ENCODE peak calls at places on chromosomes 3 and 15, in four cellular contexts. Z, W, M and D are unnamed samples.
A peak's percentile ranks its signal among the peaks of the same experiment; 100 is the strongest.

GRCh38 chr3:141456328-141456689 is 30.5 kb upstream of the RASA2 start:
- DNase-seq in Z (no peak), W (no peak), M (peak; percentile 73), D (peak; percentile 22)

GRCh38 chr3:9349321-9350117 is 13.3 kb upstream of the THUMPD3 start:
- DNase-seq in Z (no peak), W (no peak), M (peak; percentile 66), D (no peak)

GRCh38 chr3:159762238-159762637 is 226.4 kb upstream of the IL12A start:
- DNase-seq in Z (no peak), W (no peak), M (no peak), D (no peak)

GRCh38 chr15:96340611-96341464 is 10.3 kb downstream of the NR2F2 start:
- DNase-seq in Z (no peak), W (no peak), M (peak; percentile 83), D (no peak)

GRCh38 chr3:178703268-178703975 is 167.2 kb downstream of the KCNMB2 start:
- DNase-seq in Z (peak; percentile 91), W (no peak), M (peak; percentile 96), D (no peak)

GRCh38 chr3:129587061-129587460 is 19.4 kb downstream of the PLXND1 start:
- DNase-seq in Z (no peak), W (no peak), M (peak; percentile 34), D (no peak)

GRCh38 chr15:38828031-38828532 is 263.5 kb upstream of the RASGRP1 start:
- DNase-seq in Z (no peak), W (no peak), M (no peak), D (no peak)

GRCh38 chr3:44468572-44469520 is 8.6 kb downstream of the ZNF445 start:
- DNase-seq in Z (no peak), W (no peak), M (peak; percentile 53), D (no peak)

GRCh38 chr3:31853580-31853979 is 127.5 kb downstream of the OSBPL10 start:
- DNase-seq in Z (no peak), W (peak; percentile 82), M (no peak), D (no peak)

GRCh38 chr3:58214484-58215316 is 3.9 kb upstream of the DNASE1L3 start:
- DNase-seq in Z (no peak), W (peak; percentile 81), M (peak; percentile 9), D (no peak)

GRCh38 chr3:51445544-51446280 is 54.1 kb downstream of the DCAF1 start:
- DNase-seq in Z (no peak), W (no peak), M (no peak), D (no peak)

GRCh38 chr15:93046721-93047120 is 42.3 kb downstream of the RGMA start:
- DNase-seq in Z (no peak), W (no peak), M (no peak), D (no peak)

GRCh38 chr3:119313461-119313860 is 19.3 kb downstream of the ARHGAP31 start:
- DNase-seq in Z (no peak), W (no peak), M (no peak), D (no peak)

GRCh38 chr15:25683415-25683814 is 179.7 kb downstream of the ATP10A start:
- DNase-seq in Z (no peak), W (no peak), M (no peak), D (no peak)
- H3K27ac ChIP-seq in Z (no peak overlapping the region), W (no peak overlapping the region), M (no peak overlapping the region), D (peak overlapping the region; percentile 22)

DNA sequence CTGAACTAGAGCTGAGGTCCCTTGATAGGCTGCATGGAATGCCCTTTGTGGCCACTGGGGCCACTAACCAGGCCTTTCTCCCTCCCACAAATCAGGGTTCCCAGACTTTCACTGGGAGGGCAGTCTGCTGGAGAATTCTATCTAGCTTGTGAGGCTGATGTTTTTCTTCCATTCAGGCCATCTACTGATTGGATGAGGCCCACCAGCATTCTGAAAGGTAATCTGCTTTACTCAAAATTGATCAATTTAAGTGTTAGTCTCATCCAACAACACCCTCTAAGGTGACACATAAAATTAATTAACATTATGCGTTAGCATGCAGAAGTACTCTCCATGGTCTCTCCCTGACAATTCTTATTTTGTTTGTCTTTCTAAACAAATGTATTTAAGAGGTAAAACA is 80.5 kb downstream of the RTP4 start:
- DNase-seq in Z (no peak), W (no peak), M (no peak), D (no peak)
- TF ChIP-seq CTCF in Z (no peak), W (no peak), M (no peak), D (no peak)

GRCh38 chr3:187360523-187361060 is 7.6 kb upstream of the RTP4 start:
- DNase-seq in Z (no peak), W (no peak), M (no peak), D (no peak)

GRCh38 chr3:187360087-187360486 is 8.1 kb upstream of the RTP4 start:
- DNase-seq in Z (no peak), W (no peak), M (no peak), D (no peak)

GRCh38 chr3:187367561-187368103 is 553 bp upstream of the RTP4 start:
- DNase-seq in Z (no peak), W (no peak), M (no peak), D (peak; percentile 26)

GRCh38 chr3:187361835-187362234 is 6.3 kb upstream of the RTP4 start:
- DNase-seq in Z (no peak), W (no peak), M (no peak), D (no peak)
- H3K4me3 ChIP-seq in Z (no peak overlapping the region), W (no peak overlapping the region), M (no peak overlapping the region), D (no peak overlapping the region)

GRCh38 chr3:30256474-30256873 is 349.9 kb upstream of the TGFBR2 start:
- DNase-seq in Z (no peak), W (no peak), M (no peak), D (no peak)
- H3K27ac ChIP-seq in Z (no peak overlapping the region), W (no peak overlapping the region), M (no peak overlapping the region), D (no peak overlapping the region)